ENCODE peak calls at places on chromosomes 4 and X, in six cellular contexts. N is PC-3; O is NCI-H69; Y is Right ventricle myocardium superior; M is activated effector memory CD4-positive, alpha-beta T cell treated with Interleukin-2 at 50 U/mL for 16 hours; T is NCI-H1694 treated with DMSO at 0.1 percent for 48 hours. F is an unnamed sample.

GRCh38 chrX:43703211-43703791 is 47.2 kb downstream of the MAOA start:
- DNase-seq in N (peak; percentile 81), T (no peak), M (no peak), Y (no peak), O (no peak), F (no peak)

GRCh38 chr4:88659061-88659889 is 38.4 kb downstream of the NAP1L5 start:
- DNase-seq in Y (no peak), N (peak; percentile 77), T (no peak), M (no peak), O (peak; percentile 65), F (no peak)

GRCh38 chrX:39857780-39858179 is 240.0 kb downstream of the BCOR start:
- DNase-seq in O (no peak), N (peak; percentile 20), T (no peak), M (no peak), Y (no peak), F (no peak)

GRCh38 chrX:115894087-115894486 is 276.5 kb upstream of the AGTR2 start:
- DNase-seq in Y (no peak), T (peak; percentile 81), M (no peak), O (peak; percentile 37), N (peak; percentile 65), F (no peak)

GRCh38 chr4:112896326-112896892 is 153.0 kb upstream of the ANK2 start:
- DNase-seq in O (peak; percentile 12), M (no peak), Y (no peak), T (no peak), N (no peak), F (no peak)

GRCh38 chr4:182683666-182684065 is 233.5 kb downstream of the DCTD start:
- DNase-seq in Y (no peak), T (no peak), M (no peak), O (no peak), N (no peak), F (no peak)

GRCh38 chr4:113236916-113237315 is 187.5 kb downstream of the ANK2 start:
- DNase-seq in T (no peak), O (no peak), Y (no peak), M (no peak), N (no peak), F (no peak)

GRCh38 chr4:164012396-164013027 is 518.0 kb downstream of the TMA16 start:
- DNase-seq in Y (no peak), O (peak; percentile 44), N (peak; percentile 58), M (no peak), T (no peak), F (no peak)

GRCh38 chr4:1234296-1234695 is 14.6 kb downstream of the CTBP1 start:
- DNase-seq in Y (peak; percentile 57), M (no peak), T (no peak), O (no peak), N (no peak), F (no peak)

GRCh38 chr4:1477045-1477905 is 71.0 kb upstream of the NKX1-1 start:
- DNase-seq in N (no peak), T (no peak), M (no peak), O (no peak), Y (no peak), F (no peak)

GRCh38 chrX:73767017-73767416 is 204.0 kb downstream of the CHIC1 start:
- DNase-seq in N (no peak), M (no peak), O (no peak), Y (no peak), T (no peak), F (no peak)

GRCh38 chrX:141787655-141788054 is 50.5 kb upstream of the MAGEC3 start:
- DNase-seq in T (no peak), O (no peak), Y (no peak), M (no peak), N (no peak), F (no peak)

F was measured in T-helper 22 cell.